ENCODE peak calls at places on chromosome 12, in four cellular contexts. H is AG04450; F is stimulated activated CD8-positive, alpha-beta memory T cell treated with anti-CD3 and anti-CD28 coated beads, Interleukin-2, amount 100 ng/mL, for 1 hour; B is GM23248. L is an unnamed sample.

GRCh38 chr12:99455350-99456037 is 192.1 kb upstream of the GARIN6 start:
- DNase-seq in H (no peak), B (peak; percentile 88), F (no peak), L (peak; percentile 95)

GRCh38 chr12:71730936-71731335 is 23.7 kb upstream of the RAB21 start:
- DNase-seq in F (no peak), B (no peak), H (no peak), L (no peak)

GRCh38 chr12:54030889-54031860 is 1.7 kb upstream of the HOXC5 start:
- DNase-seq in B (peak; percentile 95), H (no peak), F (no peak), L (no peak)

GRCh38 chr12:132593938-132594358 is 16.4 kb downstream of the LRCOL1 start:
- DNase-seq in B (peak; percentile 95), F (no peak), H (peak; percentile 87), L (peak; percentile 99)

GRCh38 chr12:128290938-128291337 is 24.0 kb downstream of the TMEM132C start:
- DNase-seq in H (no peak), F (no peak), B (no peak), L (peak; percentile 8)

GRCh38 chr12:8038659-8039114 is 6.2 kb downstream of the FOXJ2 start:
- DNase-seq in H (peak; percentile 15), F (no peak), B (peak; percentile 88), L (peak; percentile 93)

GRCh38 chr12:122022393-122023338 is 982 bp downstream of the BCL7A start:
- DNase-seq in F (no peak), B (peak; percentile 62), H (no peak), L (peak; percentile 80)

GRCh38 chr12:32047357-32047828 is 59.3 kb upstream of the BICD1 start:
- DNase-seq in F (no peak), B (no peak), H (no peak), L (no peak)

GRCh38 chr12:111406474-111407370 is 999 bp downstream of the SH2B3 start:
- DNase-seq in F (no peak), H (no peak), B (peak; percentile 23), L (no peak)

GRCh38 chr12:120470150-120470817 is 736 bp upstream of the SRSF9 start:
- DNase-seq in F (no peak), B (peak; percentile 56), H (no peak), L (peak; percentile 67)

GRCh38 chr12:98352218-98352811 is 163.1 kb upstream of the TMPO start:
- DNase-seq in B (peak; percentile 86), H (peak; percentile 34), F (no peak), L (peak; percentile 72)

GRCh38 chr12:100348657-100349454 is 8.0 kb upstream of the SLC17A8 start:
- DNase-seq in B (peak; percentile 54), F (no peak), H (no peak), L (peak; percentile 73)

GRCh38 chr12:98227162-98227561 is 288.2 kb upstream of the TMPO start:
- DNase-seq in F (no peak), B (peak; percentile 42), H (no peak), L (peak; percentile 58)

GRCh38 chr12:65640489-65640901 is 183.8 kb upstream of the HMGA2 start:
- DNase-seq in H (no peak), F (no peak), B (peak; percentile 95), L (no peak)

GRCh38 chr12:124938606-124939427 is 24.4 kb upstream of the UBC start:
- DNase-seq in H (no peak), F (no peak), B (peak; percentile 97), L (no peak)

GRCh38 chr12:51177897-51178296 is 5.0 kb upstream of the TFCP2 start:
- DNase-seq in H (no peak), F (no peak), B (no peak), L (no peak)

GRCh38 chr12:126093911-126094310 is 1028.7 kb downstream of the AACS start:
- DNase-seq in F (no peak), B (peak; percentile 3), H (no peak), L (no peak)

GRCh38 chr12:9951026-9951652 is 19.0 kb upstream of the CLEC2A start:
- DNase-seq in H (no peak), F (no peak), B (peak; percentile 6), L (no peak)

GRCh38 chr12:3326156-3326849 is 164.7 kb upstream of the PRMT8 start:
- DNase-seq in F (no peak), B (no peak), H (no peak), L (no peak)

GRCh38 chr12:43805857-43806736 is at the start of gene TWF1:
- DNase-seq in B (peak; percentile 92), H (no peak), F (peak; percentile 64), L (peak; percentile 91)

GRCh38 chr12:78799679-78800078 is 64.9 kb upstream of the SYT1 start:
- DNase-seq in B (no peak), F (no peak), H (no peak), L (peak; percentile 92)

GRCh38 chr12:47551426-47551851 is 154.4 kb downstream of the RPAP3 start:
- DNase-seq in B (peak; percentile 74), H (no peak), F (no peak), L (peak; percentile 83)

GRCh38 chr12:95582230-95583058 is 31.2 kb upstream of the USP44 start:
- DNase-seq in F (no peak), H (no peak), B (peak; percentile 73), L (peak; percentile 60)

GRCh38 chr12:75690556-75690955 is 179.1 kb upstream of the KRR1 start:
- DNase-seq in B (peak; percentile 98), F (no peak), H (peak; percentile 99), L (no peak)

GRCh38 chr12:67911293-67911637 is 78.0 kb upstream of the IFNG-AS1 start:
- DNase-seq in H (no peak), B (peak; percentile 6), F (no peak), L (no peak)

GRCh38 chr12:116143883-116144266 is 133.6 kb downstream of the MED13L start:
- DNase-seq in B (peak; percentile 80), F (no peak), H (no peak), L (no peak)